ENCODE peak calls at places on chromosome X, in six cellular contexts. Q, O, X, H, C and M are unnamed samples.

GRCh38 chrX:153459976-153460375 is 10.4 kb downstream of the HAUS7 start:
- DNase-seq in Q (no peak), O (peak; percentile 38), X (no peak), H (no peak), C (no peak), M (no peak)

GRCh38 chrX:8191022-8191421 is 20.0 kb upstream of the VCX2 start:
- DNase-seq in Q (no peak), O (no peak), X (peak; percentile 46), H (no peak), C (no peak), M (no peak)

GRCh38 chrX:14476169-14476568 is 53.2 kb upstream of the GLRA2 start:
- DNase-seq in Q (no peak), O (no peak), X (no peak), H (no peak), C (no peak), M (no peak)

GRCh38 chrX:101685923-101686322 is 26.3 kb upstream of the ARMCX2 start:
- DNase-seq in Q (no peak), O (no peak), X (no peak), H (peak; percentile 55), C (no peak), M (no peak)

GRCh38 chrX:43585922-43586321 is 70.2 kb upstream of the MAOA start:
- DNase-seq in Q (no peak), O (no peak), X (no peak), H (no peak), C (no peak), M (no peak)

GRCh38 chrX:47751670-47752069 is 85.0 kb upstream of the ZNF81 start:
- DNase-seq in Q (peak; percentile 65), O (no peak), X (peak; percentile 42), H (peak; percentile 53), C (peak; percentile 27), M (no peak)

GRCh38 chrX:139542652-139543051 is 12.1 kb downstream of the F9 start:
- DNase-seq in Q (no peak), O (no peak), X (no peak), H (no peak), C (no peak), M (no peak)

GRCh38 chrX:18119856-18120255 is 100.8 kb downstream of the BEND2 start:
- DNase-seq in Q (no peak), O (no peak), X (no peak), H (no peak), C (no peak), M (no peak)

GRCh38 chrX:111646515-111646914 is 34.5 kb upstream of the ALG13 start:
- DNase-seq in Q (no peak), O (no peak), X (no peak), H (no peak), C (no peak), M (no peak)

GRCh38 chrX:29862126-29862664 is 353.2 kb upstream of the MAGEB2 start:
- DNase-seq in Q (no peak), O (no peak), X (no peak), H (no peak), C (no peak), M (no peak)

GRCh38 chrX:133246921-133247320 is 28.8 kb upstream of the TFDP3 start:
- DNase-seq in Q (no peak), O (no peak), X (no peak), H (no peak), C (no peak), M (no peak)

GRCh38 chrX:13440166-13440565 is 120.3 kb upstream of the ATXN3L start:
- DNase-seq in Q (no peak), O (no peak), X (no peak), H (no peak), C (no peak), M (no peak)

GRCh38 chrX:70128071-70128470 is 5.2 kb upstream of the IGBP1 start:
- DNase-seq in Q (no peak), O (no peak), X (no peak), H (peak; percentile 9), C (no peak), M (no peak)

GRCh38 chrX:134880866-134881265 is 109.9 kb upstream of the SMIM10 start:
- DNase-seq in Q (no peak), O (peak; percentile 27), X (no peak), H (no peak), C (no peak), M (no peak)

GRCh38 chrX:56802921-56803848 is 74.1 kb downstream of the NBDY start:
- DNase-seq in Q (peak; percentile 48), O (peak; percentile 55), X (no peak), H (peak; percentile 87), C (peak; percentile 91), M (peak; percentile 88)

GRCh38 chrX:104921606-104922205 is 298.8 kb downstream of the TEX13A start:
- DNase-seq in Q (no peak), O (no peak), X (peak; percentile 17), H (no peak), C (no peak), M (no peak)

GRCh38 chrX:107603433-107604159 is 24.7 kb upstream of the PRPS1 start:
- DNase-seq in Q (peak; percentile 39), O (no peak), X (no peak), H (no peak), C (no peak), M (peak; percentile 32)

GRCh38 chrX:129594781-129595180 is 54.7 kb downstream of the OCRL start:
- DNase-seq in Q (no peak), O (no peak), X (no peak), H (no peak), C (no peak), M (no peak)

GRCh38 chrX:136272325-136272724 is 21.1 kb upstream of the MAP7D3 start:
- DNase-seq in Q (no peak), O (peak; percentile 21), X (no peak), H (no peak), C (no peak), M (no peak)

GRCh38 chrX:14032383-14032782 is 2.7 kb upstream of the GEMIN8 start:
- DNase-seq in Q (peak; percentile 63), O (peak; percentile 47), X (no peak), H (peak; percentile 57), C (peak; percentile 51), M (no peak)

GRCh38 chrX:115609621-115610020 is 48.6 kb downstream of the PLS3 start:
- DNase-seq in Q (no peak), O (no peak), X (no peak), H (no peak), C (no peak), M (no peak)

GRCh38 chrX:120419465-120419864 is 49.6 kb downstream of the LAMP2 start:
- DNase-seq in Q (no peak), O (no peak), X (no peak), H (no peak), C (no peak), M (no peak)

GRCh38 chrX:43008356-43008755 is 230.4 kb upstream of the PPP1R2C start:
- DNase-seq in Q (no peak), O (no peak), X (no peak), H (no peak), C (no peak), M (no peak)

DNA sequence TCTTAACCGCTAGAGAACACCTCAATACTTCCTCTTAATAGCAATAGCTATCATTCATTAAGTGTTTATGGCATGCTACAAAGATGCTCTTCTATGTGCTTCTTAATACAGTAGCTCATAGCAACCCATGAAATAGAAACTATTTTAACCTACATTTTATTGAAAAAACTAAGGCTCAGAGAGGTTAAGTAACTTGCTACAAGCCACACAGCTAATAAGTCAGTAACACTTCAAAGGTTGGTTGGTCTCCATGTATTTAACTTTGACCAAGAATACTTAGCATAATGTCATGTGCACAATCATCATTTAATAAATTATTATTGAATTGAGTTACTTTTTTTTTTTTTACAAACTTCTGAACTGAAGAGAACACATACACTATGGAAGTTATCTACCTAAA is 36.1 kb downstream of the IL13RA1 start:
- DNase-seq in Q (no peak), O (no peak), X (no peak), H (no peak), C (no peak), M (no peak)
- H3K27ac ChIP-seq in Q (no peak overlapping the region), O (no peak overlapping the region), X (no peak overlapping the region), H (no peak overlapping the region), C (no peak overlapping the region), M (no peak overlapping the region)

DNA sequence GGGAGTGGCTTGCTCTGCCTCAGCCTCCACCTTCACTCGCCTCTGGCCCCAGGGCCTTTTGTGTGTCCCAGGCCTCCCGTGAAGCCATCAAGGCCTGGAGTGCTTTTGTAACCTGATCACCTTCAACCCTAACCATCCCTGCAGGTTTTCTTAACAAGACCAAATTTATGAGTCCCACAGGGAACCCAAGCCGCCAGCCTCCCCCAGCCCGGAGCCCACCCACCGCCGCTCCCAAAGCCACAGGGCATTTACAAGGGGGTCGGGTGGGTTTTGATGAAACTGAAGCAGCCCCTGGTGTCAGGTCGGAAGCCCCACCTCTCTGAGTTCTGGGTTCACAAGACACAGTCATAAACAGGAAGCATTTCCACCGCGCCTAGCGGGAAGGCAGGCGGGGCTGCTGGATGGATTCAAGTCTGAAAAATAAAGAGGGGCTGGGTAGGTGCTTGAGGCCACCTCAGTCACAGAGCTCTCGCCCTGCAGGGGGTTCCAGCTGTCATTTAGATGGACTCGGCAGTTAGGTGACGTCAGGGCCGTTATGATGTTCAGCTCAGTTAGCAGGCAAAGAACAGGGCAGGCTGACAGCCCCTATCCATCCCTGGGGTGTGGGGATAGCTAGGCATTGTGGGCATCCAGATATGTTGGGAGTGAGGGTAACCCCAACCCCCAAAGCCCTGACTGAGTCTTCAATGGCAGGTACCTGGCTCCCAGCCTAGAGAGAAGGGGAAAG is 128.5 kb downstream of the BCOR start:
- DNase-seq in Q (peak; percentile 28), O (no peak), X (no peak), H (peak; percentile 55), C (no peak), M (no peak)
- H3K4me3 ChIP-seq in Q (no peak overlapping the region), O (no peak overlapping the region), X (no peak overlapping the region), H (no peak overlapping the region), C (no peak overlapping the region), M (no peak overlapping the region)

DNA sequence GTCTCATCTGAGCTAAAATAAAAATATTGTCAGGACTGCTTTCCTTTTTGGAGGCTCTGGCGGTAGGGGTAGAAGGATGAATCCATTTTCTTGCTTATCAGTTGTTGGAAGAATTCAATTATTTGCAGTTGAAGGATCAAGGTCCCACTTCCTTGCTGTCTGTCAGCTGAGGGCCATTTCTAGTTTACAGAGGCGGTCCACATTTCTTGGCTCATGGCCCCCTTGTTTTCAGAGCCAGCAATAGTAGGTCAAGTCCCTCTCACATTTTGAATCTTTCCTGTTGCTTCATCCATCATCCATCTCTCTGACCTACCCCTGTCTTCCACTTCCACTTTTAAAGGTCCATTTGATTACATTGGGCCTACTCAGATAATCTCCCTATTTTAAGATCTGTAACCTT is 1099.3 kb upstream of the DIAPH2 start:
- DNase-seq in Q (no peak), O (no peak), X (no peak), H (no peak), C (no peak), M (no peak)
- H3K27ac ChIP-seq in Q (no peak overlapping the region), O (no peak overlapping the region), X (no peak overlapping the region), H (no peak overlapping the region), C (no peak overlapping the region), M (no peak overlapping the region)

GRCh38 chrX:1242901-1243402 is 25.7 kb upstream of the CSF2RA start:
- DNase-seq in Q (no peak), O (no peak), X (no peak), H (no peak), C (no peak), M (no peak)

GRCh38 chrX:1249101-1249887 is 19.3 kb upstream of the CSF2RA start:
- DNase-seq in Q (peak; percentile 82), O (peak; percentile 83), X (peak; percentile 79), H (peak; percentile 82), C (no peak), M (peak; percentile 69)

GRCh38 chrX:1244164-1245076 is 24.2 kb upstream of the CSF2RA start:
- DNase-seq in Q (peak; percentile 31), O (no peak), X (no peak), H (peak; percentile 87), C (no peak), M (no peak)

GRCh38 chrX:1246816-1247215 is 21.8 kb upstream of the CSF2RA start:
- DNase-seq in Q (peak; percentile 76), O (peak; percentile 67), X (peak; percentile 83), H (peak; percentile 72), C (peak; percentile 43), M (peak; percentile 81)

GRCh38 chrX:1248381-1249061 is 20.1 kb upstream of the CSF2RA start:
- DNase-seq in Q (peak; percentile 84), O (peak; percentile 40), X (peak; percentile 49), H (peak; percentile 97), C (no peak), M (no peak)
- H3K4me3 ChIP-seq in Q (peak overlapping the region; percentile 23), O (no peak overlapping the region), X (peak overlapping the region; percentile 27), H (peak overlapping the region; percentile 43), C (no peak overlapping the region), M (no peak overlapping the region)